ENCODE peak calls at places on chromosomes 11 and 22, in eight cellular contexts. L is HCT116; J is iPS DF 6.9; X is CD8-positive, alpha-beta memory T cell; G is esophagus squamous epithelium; D is fibroblast of lung; K is body of pancreas; H is ovary. I is an unnamed sample.

GRCh38 chr11:128291835-128292234 is 295.5 kb downstream of the ETS1 start:
- DNase-seq in L (no peak), J (no peak), X (peak), G (no peak), D (no peak), K (no peak), H (no peak), I (no peak)

GRCh38 chr11:100581318-100581717 is 105.8 kb upstream of the ARHGAP42 start:
- DNase-seq in L (no peak), J (no peak), X (no peak), G (no peak), D (no peak), K (no peak), H (no peak), I (no peak)

GRCh38 chr11:68916439-68916838 is 12.7 kb downstream of the IGHMBP2 start:
- DNase-seq in L (no peak), J (no peak), X (no peak), G (no peak), D (no peak), K (no peak), H (no peak), I (no peak)

GRCh38 chr11:75311858-75312288 is 39.6 kb downstream of the ARRB1 start:
- DNase-seq in L (no peak), J (no peak), X (no peak), G (no peak), D (peak), K (peak), H (no peak), I (no peak)

GRCh38 chr22:23062616-23063538 is 7.4 kb upstream of the GNAZ start:
- DNase-seq in L (no peak), J (no peak), X (no peak), G (no peak), D (no peak), K (no peak), H (peak), I (no peak)

GRCh38 chr11:94873910-94874575 is 99.3 kb downstream of the CWC15 start:
- DNase-seq in L (no peak), J (no peak), X (no peak), G (no peak), D (no peak), K (no peak), H (no peak), I (no peak)

GRCh38 chr22:42039271-42039670 is 31.3 kb downstream of the NAGA start:
- DNase-seq in L (no peak), J (no peak), X (no peak), G (no peak), D (no peak), K (no peak), H (no peak), I (no peak)

GRCh38 chr11:72969894-72970335 is 155.7 kb downstream of the ATG16L2 start:
- DNase-seq in L (no peak), J (no peak), X (peak), G (no peak), D (peak), K (no peak), H (no peak), I (no peak)

GRCh38 chr22:25072406-25072805 is 119.9 kb downstream of the KIAA1671 start:
- DNase-seq in L (no peak), J (no peak), X (no peak), G (no peak), D (no peak), K (no peak), H (no peak), I (no peak)

DNA sequence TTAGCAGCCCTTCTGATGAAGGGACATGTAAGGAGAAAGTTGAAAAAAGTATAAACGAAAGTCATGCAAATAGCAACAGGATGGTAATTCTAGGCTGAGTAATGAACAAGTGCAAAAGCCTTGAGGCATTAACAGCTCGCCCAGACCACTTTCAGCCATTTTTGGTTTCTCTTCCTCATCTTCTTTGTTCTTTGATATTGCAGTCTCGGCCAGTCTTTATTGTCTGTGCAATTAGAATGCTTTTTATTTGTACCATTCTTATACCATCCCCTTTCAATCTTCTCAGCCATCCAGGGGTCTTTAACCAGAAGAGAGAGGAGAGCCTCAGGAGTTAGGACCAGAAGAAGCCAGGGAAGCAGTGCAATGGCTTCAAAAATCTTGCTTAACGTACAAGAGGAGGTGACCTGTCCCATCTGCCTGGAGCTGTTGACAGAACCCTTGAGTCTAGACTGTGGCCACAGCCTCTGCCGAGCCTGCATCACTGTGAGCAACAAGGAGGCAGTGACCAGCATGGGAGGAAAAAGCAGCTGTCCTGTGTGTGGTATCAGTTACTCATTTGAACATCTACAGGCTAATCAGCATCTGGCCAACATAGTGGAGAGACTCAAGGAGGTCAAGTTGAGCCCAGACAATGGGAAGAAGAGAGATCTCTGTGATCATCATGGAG is 7.3 kb downstream of the TRIM34 start:
- DNase-seq in L (no peak), J (no peak), X (no peak), G (no peak), D (no peak), K (no peak), H (no peak), I (no peak)
- H3K27ac ChIP-seq in L (no peak), J (no peak), X (no peak), G (no peak), D (no peak), K (no peak), H (no peak), I (no peak)

GRCh38 chr11:132072044-132072879 is 701.8 kb downstream of the NTM start:
- DNase-seq in L (no peak), J (no peak), X (no peak), G (no peak), D (peak), K (no peak), H (no peak), I (no peak)
- H3K27ac ChIP-seq in L (no peak), J (no peak), X (no peak), G (peak), D (peak), K (no peak), H (no peak), I (no peak)

GRCh38 chr11:126366064-126366822 is 10.8 kb downstream of the ST3GAL4 start:
- DNase-seq in L (no peak), J (no peak), X (no peak), G (no peak), D (no peak), K (no peak), H (peak), I (no peak)
- H3K27ac ChIP-seq in L (no peak), J (no peak), X (no peak), G (peak), D (no peak), K (no peak), H (peak), I (no peak)

GRCh38 chr22:43901976-43902643 is 10.3 kb upstream of the PNPLA5 start:
- DNase-seq in L (no peak), J (no peak), X (no peak), G (no peak), D (peak), K (no peak), H (no peak), I (no peak)
- H3K27ac ChIP-seq in L (no peak), J (no peak), X (no peak), G (no peak), D (peak), K (no peak), H (no peak), I (no peak)

GRCh38 chr11:11980200-11980599 is 28.2 kb downstream of the DKK3 start:
- DNase-seq in L (no peak), J (no peak), X (no peak), G (no peak), D (no peak), K (no peak), H (no peak), I (no peak)
- H3K27ac ChIP-seq in L (no peak), J (no peak), X (no peak), G (peak), D (peak), K (no peak), H (peak), I (peak)

I was measured in SK-N-MC.